ENCODE peak calls at places on chromosomes 1 and 21, in nine cellular contexts. Z is mucosa of descending colon, T is right atrium auricular region, D is ascending aorta, Y is HepG2, F is heart left ventricle, G is tibial nerve, E is thoracic aorta, L is neural progenitor cell. Q is an unnamed sample.
A peak's percentile ranks its signal among the peaks of the same experiment; 100 is the strongest.

GRCh38 chr1:191595170-191595569 is 563.1 kb upstream of the RGS18 start:
- DNase-seq in Z (no peak), T (no peak), D (no peak), Y (no peak), F (no peak), G (no peak), E (no peak), L (no peak), Q (no peak)

GRCh38 chr1:54253480-54253879 is 53.5 kb downstream of the MRPL37 start:
- DNase-seq in Z (no peak), T (no peak), D (no peak), Y (no peak), F (no peak), G (peak; percentile 64), E (no peak), L (no peak), Q (no peak)

GRCh38 chr1:205375816-205376545 is 19.3 kb upstream of the KLHDC8A start:
- DNase-seq in Z (peak; percentile 69), T (no peak), D (no peak), Y (peak; percentile 33), F (no peak), G (no peak), E (no peak), L (peak; percentile 79), Q (no peak)

GRCh38 chr1:2459757-2460156 is 16.3 kb upstream of the PLCH2 start:
- DNase-seq in Z (no peak), T (no peak), D (no peak), Y (no peak), F (peak; percentile 54), G (no peak), E (no peak), L (peak; percentile 57), Q (no peak)

GRCh38 chr1:2972879-2973575 is 48.2 kb upstream of the ACTRT2 start:
- DNase-seq in Z (no peak), T (no peak), D (no peak), Y (no peak), F (peak; percentile 4), G (no peak), E (no peak), L (no peak), Q (no peak)

GRCh38 chr1:46160212-46160611 is 14.7 kb upstream of the TSPAN1 start:
- DNase-seq in Z (no peak), T (no peak), D (no peak), Y (no peak), F (no peak), G (no peak), E (no peak), L (no peak), Q (no peak)

GRCh38 chr1:30372792-30373433 is 350.5 kb downstream of the MATN1 start:
- DNase-seq in Z (no peak), T (peak; percentile 44), D (no peak), Y (no peak), F (no peak), G (no peak), E (no peak), L (no peak), Q (no peak)

GRCh38 chr21:45302082-45303061 is 14.7 kb upstream of the POFUT2 start:
- DNase-seq in Z (peak; percentile 52), T (peak; percentile 90), D (peak; percentile 10), Y (no peak), F (peak; percentile 88), G (peak; percentile 64), E (no peak), L (no peak), Q (no peak)

GRCh38 chr1:202501281-202501680 is 152.8 kb downstream of the PPP1R12B start:
- DNase-seq in Z (no peak), T (no peak), D (no peak), Y (peak; percentile 31), F (no peak), G (no peak), E (no peak), L (peak; percentile 31), Q (no peak)

GRCh38 chr1:183129921-183130675 is 56.0 kb upstream of the LAMC2 start:
- DNase-seq in Z (no peak), T (no peak), D (no peak), Y (no peak), F (no peak), G (no peak), E (no peak), L (no peak), Q (no peak)

GRCh38 chr1:26772687-26773086 is 15.1 kb upstream of the PIGV start:
- DNase-seq in Z (no peak), T (no peak), D (no peak), Y (no peak), F (no peak), G (no peak), E (no peak), L (no peak), Q (no peak)

GRCh38 chr1:244341455-244342450 is 110.0 kb downstream of the ADSS2 start:
- DNase-seq in Z (no peak), T (no peak), D (no peak), Y (peak; percentile 47), F (no peak), G (no peak), E (no peak), L (peak; percentile 51), Q (no peak)

GRCh38 chr1:7149080-7149838 is 364.0 kb downstream of the CAMTA1 start:
- DNase-seq in Z (peak; percentile 10), T (no peak), D (no peak), Y (no peak), F (peak; percentile 77), G (no peak), E (no peak), L (peak; percentile 40), Q (no peak)

GRCh38 chr1:13662498-13662897 is 37.5 kb upstream of the PRDM2 start:
- DNase-seq in Z (peak; percentile 16), T (peak; percentile 63), D (no peak), Y (no peak), F (no peak), G (no peak), E (no peak), L (no peak), Q (no peak)

GRCh38 chr1:20878799-20879198 is 91.7 kb upstream of the HP1BP3 start:
- DNase-seq in Z (no peak), T (no peak), D (no peak), Y (no peak), F (no peak), G (no peak), E (no peak), L (no peak), Q (no peak)

GRCh38 chr1:20871419-20871818 is 84.3 kb upstream of the HP1BP3 start:
- DNase-seq in Z (no peak), T (no peak), D (no peak), Y (no peak), F (no peak), G (no peak), E (no peak), L (no peak), Q (no peak)

GRCh38 chr1:20873311-20873710 is 86.2 kb upstream of the HP1BP3 start:
- DNase-seq in Z (no peak), T (no peak), D (no peak), Y (no peak), F (no peak), G (no peak), E (no peak), L (no peak), Q (no peak)

GRCh38 chr1:20875198-20875973 is 88.3 kb upstream of the HP1BP3 start:
- DNase-seq in Z (peak; percentile 69), T (no peak), D (no peak), Y (no peak), F (no peak), G (no peak), E (no peak), L (no peak), Q (no peak)
- H3K36me3 ChIP-seq in Z (no peaks in the 10 kb centered on the region), T (no peaks in the 10 kb centered on the region), D (peaks cover 27% of the 10 kb centered on the region), Y (peaks cover 12% of the 10 kb centered on the region), F (peaks cover 8% of the 10 kb centered on the region), G (no peaks in the 10 kb centered on the region), E (no peaks in the 10 kb centered on the region), L (peaks cover 14% of the 10 kb centered on the region), Q (peaks cover 1% of the 10 kb centered on the region)

DNA sequence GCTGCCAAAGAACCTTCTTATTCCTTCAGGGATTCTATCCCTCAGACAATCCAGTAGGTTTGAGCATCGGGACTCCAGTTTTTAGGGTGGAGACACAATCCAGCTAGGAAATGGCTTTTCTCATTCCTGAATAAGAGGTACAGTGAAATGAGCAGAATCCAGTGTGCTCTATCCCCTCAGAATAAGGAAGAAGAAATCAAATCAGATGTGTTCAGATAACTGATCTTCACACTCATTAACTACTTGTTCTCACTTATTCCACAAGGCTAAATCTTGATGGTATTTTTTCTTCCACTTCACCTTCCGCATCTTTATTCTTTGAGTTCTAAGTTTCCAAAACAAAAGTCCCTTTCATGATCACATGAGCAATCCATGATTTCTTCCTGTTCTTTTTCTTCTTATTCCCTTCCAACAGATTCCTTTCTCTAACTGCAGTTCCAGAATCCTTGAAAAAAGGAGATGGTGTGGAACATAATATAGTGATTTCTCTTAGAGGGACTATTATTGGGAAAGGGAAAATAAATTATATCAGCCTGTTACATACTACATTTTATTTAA is 1.7 kb downstream of the SYT11 start:
- DNase-seq in Z (no peak), T (no peak), D (no peak), Y (no peak), F (no peak), G (no peak), E (no peak), L (no peak), Q (no peak)
- H3K4me3 ChIP-seq in Z (no peak overlapping the region), T (peak overlapping the region; percentile 56), D (peak overlapping the region; percentile 68), Y (peak overlapping the region; percentile 61), F (peak overlapping the region; percentile 62), G (peak overlapping the region; percentile 37), E (peak overlapping the region; percentile 66), L (no peak overlapping the region), Q (peak overlapping the region; percentile 73)

DNA sequence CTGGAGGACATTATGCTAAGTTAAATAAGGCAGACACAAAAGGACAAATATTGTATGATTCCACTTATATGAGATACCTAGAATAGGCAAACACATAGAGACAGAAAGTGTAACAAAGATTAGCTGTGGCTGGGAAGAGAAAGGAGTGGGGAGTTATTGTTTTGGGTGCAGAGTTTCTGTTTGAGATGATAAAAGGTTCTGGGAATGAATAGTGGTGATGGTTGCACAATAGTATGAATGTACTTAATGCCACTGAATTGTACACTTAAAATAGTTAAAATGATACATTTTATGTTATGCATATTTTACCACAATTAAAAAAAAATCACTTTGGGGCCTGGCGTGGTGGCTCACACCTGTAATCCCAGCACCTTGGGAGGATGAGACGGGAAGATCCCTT is 21.2 kb upstream of the ERO1B start:
- DNase-seq in Z (no peak), T (no peak), D (no peak), Y (peak; percentile 6), F (no peak), G (no peak), E (no peak), L (no peak), Q (no peak)
- TF ChIP-seq CTCF in Z (no peak), T (no peak), D (no peak), Y (no peak), F (no peak), G (no peak), E (no peak), L (no peak), Q (no peak)

DNA sequence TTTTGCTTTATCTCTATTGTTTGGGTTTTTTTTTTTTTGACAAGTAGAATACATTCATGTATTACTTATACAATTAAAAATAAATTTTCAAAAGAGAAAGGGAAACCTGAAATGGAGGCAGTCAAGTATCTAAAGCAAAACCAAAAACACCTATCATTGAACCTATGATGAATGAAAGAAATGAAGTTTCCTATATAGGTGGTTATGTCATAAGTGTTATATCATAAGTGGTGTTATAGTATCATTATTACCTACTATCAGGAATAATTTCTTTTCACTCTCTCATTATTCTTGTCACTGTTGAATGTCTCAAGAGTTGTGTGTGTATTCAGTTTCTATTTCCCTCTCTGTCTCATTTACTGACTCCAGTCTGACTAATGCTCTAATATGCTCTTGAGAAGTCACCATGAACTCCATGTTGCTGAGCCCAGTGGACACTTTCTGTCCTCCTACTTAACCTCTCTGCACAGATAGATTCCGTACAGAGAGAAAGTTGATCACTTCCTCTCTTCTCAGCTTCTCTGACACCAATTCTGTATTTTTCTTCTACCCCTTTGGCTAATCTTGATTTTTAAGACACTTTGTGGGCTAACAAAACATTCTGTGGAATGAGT is 49.9 kb downstream of the RASAL2 start:
- DNase-seq in Z (no peak), T (no peak), D (no peak), Y (no peak), F (no peak), G (no peak), E (no peak), L (no peak), Q (peak; percentile 6)
- H3K36me3 ChIP-seq in Z (no peaks in the 10 kb centered on the region), T (no peaks in the 10 kb centered on the region), D (no peaks in the 10 kb centered on the region), Y (no peaks in the 10 kb centered on the region), F (no peaks in the 10 kb centered on the region), G (no peaks in the 10 kb centered on the region), E (no peaks in the 10 kb centered on the region), L (no peaks in the 10 kb centered on the region), Q (no peaks in the 10 kb centered on the region)